ENCODE peak calls at places on chromosomes 4 and X, in five cellular contexts. S is K562, J is GM12878, B is HepG2, R is H1. T is an unnamed sample.

GRCh38 chr4:139934336-139934735 is 219.6 kb downstream of the MAML3 start:
- DNase-seq in J (no peak), S (no peak), R (no peak), B (no peak), T (no peak)

GRCh38 chr4:1499465-1499864 is 93.2 kb upstream of the NKX1-1 start:
- DNase-seq in R (no peak), J (no peak), B (no peak), S (no peak), T (peak; percentile 8)

GRCh38 chrX:45743081-45743533 is 542.4 kb upstream of the DIPK2B start:
- DNase-seq in S (no peak), B (peak; percentile 12), R (no peak), J (no peak), T (peak; percentile 12)

GRCh38 chr4:85106805-85107336 is 140.4 kb upstream of the WDFY3 start:
- DNase-seq in B (no peak), R (no peak), S (no peak), J (no peak), T (no peak)

GRCh38 chr4:16777726-16778125 is 120.7 kb downstream of the LDB2 start:
- DNase-seq in S (no peak), B (no peak), R (no peak), J (no peak), T (no peak)

GRCh38 chr4:67727124-67727850 is 26.3 kb upstream of the UBA6 start:
- DNase-seq in B (no peak), R (no peak), J (no peak), S (no peak), T (no peak)

GRCh38 chrX:135513140-135513535 is 7.3 kb upstream of the INTS6L start:
- DNase-seq in B (no peak), S (no peak), J (no peak), R (no peak), T (no peak)

GRCh38 chrX:21940356-21940829 is at the start of gene SMS:
- DNase-seq in R (peak; percentile 70), S (peak; percentile 85), J (no peak), B (peak; percentile 32), T (peak; percentile 54)

GRCh38 chrX:93591398-93591797 is 82.0 kb downstream of the NAP1L3 start:
- DNase-seq in B (no peak), R (no peak), J (no peak), S (no peak), T (no peak)

GRCh38 chr4:150216725-150217124 is 138.5 kb downstream of the DCLK2 start:
- DNase-seq in S (no peak), J (no peak), B (no peak), R (no peak), T (no peak)

GRCh38 chr4:2788532-2789103 is 4.3 kb upstream of the SH3BP2 start:
- DNase-seq in B (no peak), J (no peak), S (peak; percentile 44), R (no peak), T (no peak)

GRCh38 chr4:70133473-70133872 is 20.6 kb upstream of the PRR27 start:
- DNase-seq in J (no peak), R (no peak), S (no peak), B (no peak), T (peak; percentile 13)

GRCh38 chrX:136627381-136627780 is 20.6 kb upstream of the CD40LG start:
- DNase-seq in R (no peak), S (no peak), B (no peak), J (no peak), T (no peak)

GRCh38 chrX:71178908-71179307 is 34.3 kb downstream of the NLGN3 start:
- DNase-seq in S (peak; percentile 52), B (peak; percentile 54), R (no peak), J (peak; percentile 31), T (peak; percentile 46)

GRCh38 chr4:127400736-127401346 is 231.9 kb upstream of the INTU start:
- DNase-seq in R (peak; percentile 68), S (peak; percentile 50), B (peak; percentile 66), J (peak; percentile 9), T (peak; percentile 71)

GRCh38 chr4:67907650-67908049 is 23.8 kb upstream of the TMPRSS11D start:
- DNase-seq in J (no peak), B (no peak), R (no peak), S (no peak), T (no peak)

GRCh38 chrX:110408949-110409588 is 50.4 kb downstream of the RTL9 start:
- DNase-seq in R (no peak), J (no peak), S (peak; percentile 27), B (no peak), T (no peak)

GRCh38 chrX:132564026-132564425 is 75.2 kb upstream of the MBNL3 start:
- DNase-seq in J (no peak), S (no peak), R (no peak), B (no peak), T (no peak)

GRCh38 chr4:106690487-106690886 is 321.9 kb upstream of the GIMD1 start:
- DNase-seq in J (no peak), S (no peak), B (no peak), R (no peak), T (no peak)

GRCh38 chrX:139738581-139738980 is 30.6 kb upstream of the MCF2 start:
- DNase-seq in B (no peak), R (no peak), S (no peak), J (no peak), T (no peak)

GRCh38 chr4:151218343-151218742 is 58.6 kb upstream of the PRSS48 start:
- DNase-seq in S (no peak), J (no peak), R (no peak), B (no peak), T (no peak)

GRCh38 chrX:77668391-77669237 is 117.4 kb downstream of the ATRX start:
- DNase-seq in J (no peak), R (no peak), S (no peak), B (peak; percentile 1), T (no peak)

GRCh38 chrX:72381439-72382198 is 75.9 kb upstream of the CITED1 start:
- DNase-seq in B (peak; percentile 70), J (no peak), R (no peak), S (no peak), T (no peak)

GRCh38 chr4:160143574-160143973 is 1040.7 kb downstream of the RAPGEF2 start:
- DNase-seq in S (no peak), J (no peak), B (no peak), R (no peak), T (no peak)

GRCh38 chr4:130233377-130234047 is 1137.6 kb downstream of the C4orf33 start:
- DNase-seq in B (no peak), S (no peak), R (no peak), J (peak; percentile 35), T (no peak)

DNA sequence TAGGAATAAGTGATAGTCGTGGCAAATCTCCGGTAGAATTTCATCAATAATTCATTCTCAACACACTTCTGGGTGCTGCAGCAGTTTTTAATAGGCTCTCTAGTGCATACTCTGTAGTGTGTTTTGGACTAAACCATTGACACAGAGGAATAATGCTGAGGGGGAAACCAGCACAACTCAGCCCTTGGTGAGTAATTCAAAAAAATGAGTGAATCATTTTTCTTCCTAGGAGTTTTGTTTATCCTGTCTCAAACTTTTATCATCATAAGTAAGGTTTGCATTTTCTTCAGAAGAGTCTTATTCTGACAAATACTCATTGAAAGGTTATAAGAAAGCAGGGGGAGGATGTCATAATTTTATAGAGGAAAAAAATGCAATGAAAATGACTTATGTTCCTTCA is 2542.6 kb downstream of the PCDH7 start:
- DNase-seq in B (no peak), S (no peak), J (no peak), R (no peak), T (no peak)
- TF ChIP-seq ATF3 in B (no peak), S (no peak), J (no peak), R (no peak), T (no peak)

GRCh38 chrX:154046262-154046771 is 26.6 kb upstream of the IRAK1 start:
- DNase-seq in J (no peak), R (no peak), B (no peak), S (no peak), T (no peak)
- TF ChIP-seq CREB1 in J (no peak), R (no peak), B (no peak), S (no peak), T (no peak)

GRCh38 chr4:170721812-170722373 is 632.1 kb upstream of the AADAT start:
- DNase-seq in S (no peak), R (no peak), J (no peak), B (no peak), T (no peak)
- TF ChIP-seq ATF3 in S (no peak), R (no peak), J (no peak), B (no peak), T (no peak)

DNA sequence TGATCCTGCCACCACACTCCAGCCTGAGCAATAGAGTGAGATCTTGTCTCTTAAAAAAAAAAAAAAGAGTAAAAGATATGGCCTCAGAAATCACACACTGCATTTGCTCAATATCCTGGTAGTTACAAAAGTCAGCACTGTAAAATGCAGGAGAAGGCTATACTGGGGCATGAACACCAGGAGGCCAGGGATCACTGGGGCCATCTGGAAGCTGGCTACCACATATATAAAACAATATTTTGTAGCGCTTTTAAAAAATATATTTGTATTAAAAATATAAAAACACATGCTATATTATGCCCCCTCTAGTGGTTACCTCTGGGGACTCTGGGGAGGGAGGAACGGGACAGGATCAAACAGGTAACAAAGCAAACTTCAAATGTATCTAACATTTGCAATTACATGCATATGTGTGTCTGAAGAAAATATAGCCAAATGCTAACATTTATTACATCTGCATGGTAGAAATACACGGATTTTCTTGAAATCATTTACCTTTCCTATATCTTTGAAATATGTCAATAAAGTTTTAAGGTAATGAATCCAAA is 4.0 kb downstream of the C4orf46 start:
- DNase-seq in R (no peak), J (no peak), B (peak; percentile 49), S (peak; percentile 49), T (peak; percentile 33)
- TF ChIP-seq CREB1 in R (no peak), J (no peak), B (no peak), S (no peak), T (no peak)

GRCh38 chr4:167581449-167581965 is 347.2 kb upstream of the SPOCK3 start:
- DNase-seq in B (no peak), J (no peak), S (no peak), R (no peak), T (no peak)

GRCh38 chr4:167587361-167587760 is 353.1 kb upstream of the SPOCK3 start:
- DNase-seq in S (no peak), R (no peak), J (no peak), B (no peak), T (no peak)
- TF ChIP-seq ATF3 in S (no peak), R (no peak), J (no peak), B (no peak), T (no peak)

GRCh38 chr4:184514121-184514988 is 40.0 kb upstream of the IRF2 start:
- DNase-seq in R (no peak), S (peak; percentile 26), J (peak; percentile 94), B (no peak), T (no peak)
- TF ChIP-seq CREB1 in R (no peak), S (no peak), J (peak; percentile 80), B (no peak), T (no peak)

GRCh38 chr4:8297691-8298485 is 28.3 kb downstream of the HTRA3 start:
- DNase-seq in R (no peak), J (no peak), S (no peak), B (no peak), T (peak; percentile 13)
- TF ChIP-seq ATF3 in R (no peak), J (no peak), S (no peak), B (no peak), T (no peak)

GRCh38 chrX:155068165-155068564 is 2.8 kb downstream of the CMC4 start:
- DNase-seq in S (no peak), J (no peak), R (no peak), B (peak; percentile 46), T (no peak)
- TF ChIP-seq CREB1 in S (no peak), J (no peak), R (no peak), B (no peak), T (no peak)

T was measured in WTC11.